ENCODE peak calls at places on chromosomes 3 and 15, in six cellular contexts. One of them, this sample, is unnamed.

GRCh38 chr15:56767315-56767714 is 34.0 kb upstream of the ZNF280D start:
- DNase-seq in WTC11: no peak
- DNase-seq in RPMI8226: no peak
- DNase-seq in B cell: no peak
- DNase-seq in NCI-H69: no peak
- DNase-seq in activated T-cell treated with anti-CD3 and anti-CD28 coated beads, Interleukin-2, amount 50 U/mL, for 1 hour: no peak
- DNase-seq in this sample: peak; percentile 20

GRCh38 chr3:149967067-149967685 is 3.5 kb downstream of the PFN2 start:
- DNase-seq in B cell: no peak
- DNase-seq in RPMI8226: peak; percentile 48
- DNase-seq in NCI-H69: peak; percentile 63
- DNase-seq in WTC11: no peak
- DNase-seq in activated T-cell treated with anti-CD3 and anti-CD28 coated beads, Interleukin-2, amount 50 U/mL, for 1 hour: no peak
- DNase-seq in this sample: no peak

GRCh38 chr15:83716605-83717004 is 62.7 kb downstream of the ADAMTSL3 start:
- DNase-seq in RPMI8226: no peak
- DNase-seq in NCI-H69: no peak
- DNase-seq in B cell: no peak
- DNase-seq in activated T-cell treated with anti-CD3 and anti-CD28 coated beads, Interleukin-2, amount 50 U/mL, for 1 hour: no peak
- DNase-seq in WTC11: no peak
- DNase-seq in this sample: no peak

GRCh38 chr3:64166584-64167155 is 58.6 kb downstream of the PRICKLE2 start:
- DNase-seq in NCI-H69: peak; percentile 48
- DNase-seq in WTC11: peak; percentile 31
- DNase-seq in RPMI8226: no peak
- DNase-seq in activated T-cell treated with anti-CD3 and anti-CD28 coated beads, Interleukin-2, amount 50 U/mL, for 1 hour: no peak
- DNase-seq in B cell: no peak
- DNase-seq in this sample: no peak

GRCh38 chr3:197994736-197995135 is 34.7 kb downstream of the LMLN start:
- DNase-seq in B cell: no peak
- DNase-seq in NCI-H69: no peak
- DNase-seq in RPMI8226: no peak
- DNase-seq in activated T-cell treated with anti-CD3 and anti-CD28 coated beads, Interleukin-2, amount 50 U/mL, for 1 hour: no peak
- DNase-seq in WTC11: no peak
- DNase-seq in this sample: no peak

GRCh38 chr3:195150194-195151118 is 120.5 kb downstream of the XXYLT1 start:
- DNase-seq in WTC11: no peak
- DNase-seq in NCI-H69: peak; percentile 69
- DNase-seq in activated T-cell treated with anti-CD3 and anti-CD28 coated beads, Interleukin-2, amount 50 U/mL, for 1 hour: no peak
- DNase-seq in B cell: no peak
- DNase-seq in RPMI8226: no peak
- DNase-seq in this sample: peak; percentile 54

GRCh38 chr3:55337641-55338174 is 149.4 kb downstream of the WNT5A start:
- DNase-seq in WTC11: peak; percentile 14
- DNase-seq in NCI-H69: peak; percentile 59
- DNase-seq in activated T-cell treated with anti-CD3 and anti-CD28 coated beads, Interleukin-2, amount 50 U/mL, for 1 hour: no peak
- DNase-seq in RPMI8226: no peak
- DNase-seq in B cell: no peak
- DNase-seq in this sample: no peak

GRCh38 chr15:67690936-67691335 is 134.4 kb upstream of the SKOR1 start:
- DNase-seq in activated T-cell treated with anti-CD3 and anti-CD28 coated beads, Interleukin-2, amount 50 U/mL, for 1 hour: no peak
- DNase-seq in NCI-H69: no peak
- DNase-seq in B cell: no peak
- DNase-seq in RPMI8226: no peak
- DNase-seq in WTC11: no peak
- DNase-seq in this sample: no peak

GRCh38 chr3:46097691-46098241 is 70.5 kb upstream of the XCR1 start:
- DNase-seq in activated T-cell treated with anti-CD3 and anti-CD28 coated beads, Interleukin-2, amount 50 U/mL, for 1 hour: peak; percentile 29
- DNase-seq in B cell: no peak
- DNase-seq in NCI-H69: no peak
- DNase-seq in WTC11: no peak
- DNase-seq in RPMI8226: peak; percentile 56
- DNase-seq in this sample: peak; percentile 47

This sample was measured in GM13976.